ENCODE peak calls at places on chromosomes 6 and 20, in eight cellular contexts. K, J, Y, I, S, H, F and L are unnamed samples.

GRCh38 chr6:158900614-158901312 is 81.6 kb upstream of the EZR start:
- DNase-seq in Y (no peak), J (no peak), I (no peak), H (no peak), S (no peak), F (no peak), K (no peak), L (no peak)

GRCh38 chr20:21613512-21613911 is 92.0 kb upstream of the PAX1 start:
- DNase-seq in K (no peak), F (no peak), I (no peak), H (no peak), J (no peak), S (no peak), Y (peak; percentile 22), L (no peak)

GRCh38 chr6:25061289-25061945 is 125.7 kb upstream of the RIPOR2 start:
- DNase-seq in F (no peak), H (peak; percentile 14), K (no peak), S (no peak), J (no peak), Y (no peak), I (peak; percentile 83), L (peak; percentile 26)

GRCh38 chr6:138563231-138563630 is 63.9 kb upstream of the NHSL1 start:
- DNase-seq in Y (no peak), S (no peak), J (no peak), K (no peak), H (no peak), I (no peak), F (no peak), L (no peak)

GRCh38 chr6:149211046-149211571 is 106.4 kb upstream of the TAB2 start:
- DNase-seq in Y (no peak), I (no peak), H (peak; percentile 43), K (no peak), F (peak; percentile 13), J (no peak), S (no peak), L (no peak)

GRCh38 chr20:7571521-7572065 is 368.7 kb downstream of the HAO1 start:
- DNase-seq in J (no peak), K (no peak), I (peak; percentile 74), S (no peak), F (no peak), Y (no peak), H (no peak), L (no peak)

GRCh38 chr6:30684386-30685156 is 1.9 kb downstream of the PPP1R18 start:
- DNase-seq in I (peak; percentile 31), H (peak; percentile 44), S (no peak), K (peak; percentile 61), Y (peak; percentile 60), J (peak; percentile 45), F (peak; percentile 44), L (peak; percentile 53)

GRCh38 chr6:43780293-43780692 is 10.3 kb downstream of the VEGFA start:
- DNase-seq in S (no peak), K (no peak), J (no peak), F (no peak), H (no peak), I (no peak), Y (no peak), L (no peak)

GRCh38 chr6:166466178-166467122 is 83.7 kb upstream of the MPC1 start:
- DNase-seq in K (no peak), Y (no peak), F (peak; percentile 59), S (peak; percentile 23), H (peak; percentile 89), J (peak; percentile 29), I (peak; percentile 94), L (no peak)

GRCh38 chr20:46751856-46752255 is 42.4 kb downstream of the SLC2A10 start:
- DNase-seq in S (peak; percentile 38), J (no peak), K (no peak), F (no peak), I (peak; percentile 80), Y (no peak), H (no peak), L (no peak)

GRCh38 chr6:125277838-125278237 is 23.9 kb downstream of the HDDC2 start:
- DNase-seq in J (no peak), H (no peak), K (no peak), Y (no peak), S (no peak), I (no peak), F (no peak), L (peak; percentile 23)

GRCh38 chr20:1431158-1431557 is 35.5 kb downstream of the NSFL1C start:
- DNase-seq in K (no peak), Y (no peak), J (no peak), H (no peak), I (no peak), S (no peak), F (no peak), L (no peak)

GRCh38 chr20:63191400-63191799 is 24.5 kb downstream of the YTHDF1 start:
- DNase-seq in S (peak; percentile 73), J (no peak), H (peak; percentile 19), F (peak; percentile 96), Y (peak; percentile 94), I (no peak), K (no peak), L (no peak)

GRCh38 chr20:19260412-19261090 is 48.1 kb downstream of the SLC24A3 start:
- DNase-seq in I (peak; percentile 54), H (no peak), S (no peak), J (no peak), Y (no peak), K (no peak), F (peak; percentile 29), L (no peak)

GRCh38 chr6:24864345-24864744 is 65.6 kb upstream of the ARMH2 start:
- DNase-seq in I (no peak), J (no peak), K (no peak), S (no peak), H (peak; percentile 85), F (no peak), Y (no peak), L (no peak)

GRCh38 chr6:149166324-149166723 is 151.2 kb upstream of the TAB2 start:
- DNase-seq in K (no peak), F (no peak), H (no peak), Y (no peak), J (no peak), S (no peak), I (no peak), L (no peak)

GRCh38 chr20:3681931-3682820 is at the start of gene ADAM33:
- DNase-seq in H (no peak), S (no peak), Y (peak; percentile 36), I (peak; percentile 62), K (peak; percentile 64), J (peak; percentile 84), F (no peak), L (peak; percentile 80)

GRCh38 chr6:25360611-25361010 is 81.4 kb downstream of the CARMIL1 start:
- DNase-seq in S (no peak), K (no peak), Y (no peak), J (no peak), F (peak; percentile 60), I (peak; percentile 93), H (peak; percentile 45), L (no peak)

GRCh38 chr6:56906752-56907151 is 48.2 kb upstream of the BEND6 start:
- DNase-seq in S (no peak), I (peak; percentile 54), J (no peak), F (peak; percentile 13), K (no peak), Y (no peak), H (peak; percentile 68), L (no peak)

GRCh38 chr6:34836008-34836407 is 44.1 kb downstream of the BLTP3A start:
- DNase-seq in K (no peak), Y (no peak), F (no peak), H (no peak), J (no peak), I (no peak), S (no peak), L (no peak)

GRCh38 chr6:33017694-33018353 is 8.4 kb upstream of the HLA-DOA start:
- DNase-seq in I (no peak), H (no peak), J (no peak), S (no peak), K (no peak), Y (no peak), F (no peak), L (no peak)

GRCh38 chr20:43605715-43606114 is 15.0 kb downstream of the IFT52 start:
- DNase-seq in J (no peak), F (no peak), Y (no peak), I (no peak), H (no peak), K (no peak), S (no peak), L (no peak)
- H3K4me3 ChIP-seq in J (no peak overlapping the region), F (no peak overlapping the region), Y (no peak overlapping the region), I (no peak overlapping the region), H (no peak overlapping the region), K (no peak overlapping the region), S (no peak overlapping the region), L (no peak overlapping the region)

GRCh38 chr6:146526192-146526591 is 17.4 kb upstream of the RAB32 start:
- DNase-seq in K (no peak), Y (no peak), H (no peak), F (peak; percentile 41), J (no peak), S (peak; percentile 9), I (peak; percentile 30), L (no peak)
- TF ChIP-seq CTCF in K (peak; percentile 41), Y (no peak), H (no peak), F (peak; percentile 57), J (no peak), S (peak; percentile 33), I (peak; percentile 59), L (no peak)

GRCh38 chr6:170088349-170088951 is 202.4 kb downstream of the DLL1 start:
- DNase-seq in H (no peak), J (peak; percentile 12), F (no peak), S (no peak), I (no peak), K (peak; percentile 13), Y (no peak), L (no peak)
- H3K4me3 ChIP-seq in H (no peak overlapping the region), J (no peak overlapping the region), F (no peak overlapping the region), S (no peak overlapping the region), I (no peak overlapping the region), K (no peak overlapping the region), Y (no peak overlapping the region), L (no peak overlapping the region)

DNA sequence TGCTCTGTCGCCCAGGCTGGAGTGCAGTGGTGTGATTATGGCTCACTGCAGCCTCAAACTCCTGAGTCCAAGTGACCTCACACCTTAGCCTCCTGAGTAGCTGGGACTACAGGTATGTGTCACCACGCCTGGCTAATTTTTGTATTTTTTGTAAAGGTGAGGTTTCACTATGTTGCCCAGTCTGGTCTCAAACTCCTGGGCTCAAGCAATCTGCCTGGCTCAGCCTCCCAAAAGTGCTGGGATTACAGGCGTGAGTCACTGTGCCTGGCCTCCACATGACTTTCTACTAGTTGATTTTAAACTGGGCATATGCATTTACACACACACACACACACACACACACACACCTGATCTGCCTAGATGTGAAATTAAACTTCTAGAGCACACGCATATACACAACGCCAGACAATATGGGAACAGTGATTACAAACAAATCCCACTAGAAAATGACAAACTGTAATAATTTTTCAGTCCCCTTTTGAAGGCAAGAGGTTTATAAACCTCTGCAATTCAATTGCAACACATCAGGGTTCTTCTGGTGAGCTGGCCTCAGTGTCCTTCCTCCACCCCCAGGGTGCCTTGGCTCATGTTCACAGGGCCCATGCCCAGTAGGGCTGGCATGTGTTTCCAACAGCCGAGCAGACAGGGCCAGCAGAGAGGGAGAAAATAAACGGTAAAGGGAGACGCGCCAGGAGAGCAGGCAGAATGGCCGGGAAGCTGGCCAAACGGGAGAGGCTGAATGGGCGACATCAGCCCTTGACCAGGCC is 31.2 kb downstream of the PARD6B start:
- DNase-seq in F (peak; percentile 75), J (peak; percentile 53), S (peak; percentile 91), I (peak; percentile 67), H (peak; percentile 76), Y (peak; percentile 69), K (peak; percentile 82), L (peak; percentile 83)
- TF ChIP-seq CTCF in F (no peak), J (no peak), S (no peak), I (no peak), H (no peak), Y (no peak), K (peak; percentile 11), L (no peak)